ENCODE peak calls at places on chromosomes 3 and 15, in five cellular contexts. A is effector memory CD4-positive, alpha-beta T cell; Z is K562; I is adrenal gland; X is heart right ventricle. E is an unnamed sample. For H3K4me1 and H3K36me3, the result is how much of the 10 kb centered on the place peaks cover.

GRCh38 chr3:167887096-167887495 is 151.6 kb downstream of the SERPINI1 start:
- DNase-seq in A (no peak), Z (no peak), I (no peak), X (no peak), E (no peak)

GRCh38 chr15:85531083-85531482 is 150.7 kb downstream of the AKAP13 start:
- DNase-seq in A (no peak), Z (no peak), I (no peak), X (no peak), E (no peak)

GRCh38 chr3:60757724-60758123 is 493.5 kb downstream of the FHIT start:
- DNase-seq in A (no peak), Z (no peak), I (no peak), X (no peak), E (no peak)

GRCh38 chr15:51350723-51351122 is 9.3 kb downstream of the GLDN start:
- DNase-seq in A (no peak), Z (no peak), I (no peak), X (no peak), E (no peak)

GRCh38 chr3:29281265-29282228 is 676 bp downstream of the RBMS3 start:
- DNase-seq in A (no peak), Z (no peak), I (peak), X (peak), E (no peak)

GRCh38 chr3:172559029-172559428 is 35.8 kb upstream of the TNFSF10 start:
- DNase-seq in A (no peak), Z (no peak), I (peak), X (no peak), E (no peak)

GRCh38 chr3:49411550-49411967 is 217 bp downstream of the RHOA start:
- DNase-seq in A (peak), Z (peak), I (no peak), X (peak), E (peak)

GRCh38 chr3:120645083-120645800 is 36.8 kb downstream of the HGD start:
- DNase-seq in A (no peak), Z (no peak), I (no peak), X (no peak), E (no peak)

GRCh38 chr3:194840661-194841514 is 155.2 kb downstream of the FAM43A start:
- DNase-seq in A (no peak), Z (peak), I (peak), X (no peak), E (no peak)

GRCh38 chr3:128648402-128648801 is 2.2 kb downstream of the RPN1 start:
- DNase-seq in A (no peak), Z (no peak), I (no peak), X (no peak), E (no peak)
- H3K4me3 ChIP-seq in A (no peak), Z (peak), I (no peak), X (no peak), E (peak)

GRCh38 chr3:156677120-156677479 is 2.7 kb downstream of the TIPARP start:
- DNase-seq in A (peak), Z (no peak), I (no peak), X (no peak), E (peak)
- H3K4me1 ChIP-seq in A (under half), Z (under half), I (under half), X (half or more), E (half or more)

DNA sequence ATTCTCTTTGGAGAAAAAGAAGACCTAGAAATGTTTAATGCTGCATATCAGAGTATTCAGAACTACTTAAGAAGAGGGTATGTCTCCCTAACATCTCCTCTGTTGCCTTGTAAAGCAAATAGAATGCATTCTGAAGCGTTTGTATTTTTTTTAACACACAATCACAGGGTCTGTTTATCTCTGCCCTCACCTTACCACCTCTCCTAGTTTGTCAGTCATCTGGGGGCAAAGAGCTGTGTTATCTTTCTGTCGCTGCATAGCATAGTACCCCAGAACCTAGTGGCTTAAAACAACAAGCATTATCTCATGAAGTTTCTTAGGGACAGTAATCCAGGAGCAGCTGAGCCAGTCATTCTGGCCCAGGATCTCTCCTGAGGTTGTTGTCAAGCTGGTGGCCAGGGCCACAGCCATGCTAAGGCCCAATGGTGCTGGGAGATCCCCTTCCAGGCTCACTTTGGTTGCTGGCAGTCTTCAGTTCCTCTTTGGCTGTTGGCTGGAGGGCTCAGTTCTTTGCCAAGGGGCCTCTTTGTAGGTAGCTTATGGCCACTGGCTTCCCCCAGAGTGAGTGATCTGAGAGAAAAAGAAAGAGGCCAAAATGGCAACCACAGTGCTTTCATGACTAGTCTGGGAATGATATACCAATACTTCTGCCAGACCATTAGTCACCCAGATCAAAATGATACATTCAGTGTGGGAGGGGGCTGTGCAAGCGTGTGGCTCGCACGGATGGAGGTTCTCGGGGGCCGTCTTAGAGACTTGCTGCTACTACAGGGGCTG is 17.8 kb downstream of the EDEM1 start:
- DNase-seq in A (no peak), Z (no peak), I (no peak), X (no peak), E (no peak)
- H3K36me3 ChIP-seq in A (half or more), Z (half or more), I (half or more), X (under half), E (half or more)

GRCh38 chr3:32398531-32398930 is 6.9 kb downstream of the CMTM7 start:
- DNase-seq in A (no peak), Z (no peak), I (peak), X (peak), E (no peak)
- H3K4me3 ChIP-seq in A (no peak), Z (no peak), I (no peak), X (no peak), E (no peak)

E was measured in CD8-positive, alpha-beta memory T cell.